ENCODE peak calls at places on chromosomes 12 and 14, in six cellular contexts. One of them, this sample, is unnamed.

GRCh38 chr14:70784886-70785285 is 24.4 kb downstream of the MAP3K9 start:
- DNase-seq in uterus: no peak
- DNase-seq in fibroblast of lung: no peak
- DNase-seq in mammary epithelial cell: peak; percentile 70
- DNase-seq in cardiac muscle cell: no peak
- DNase-seq in ascending aorta: no peak
- DNase-seq in this sample: no peak

GRCh38 chr12:24724765-24725307 is 224.1 kb downstream of the BCAT1 start:
- DNase-seq in uterus: no peak
- DNase-seq in fibroblast of lung: no peak
- DNase-seq in mammary epithelial cell: no peak
- DNase-seq in cardiac muscle cell: no peak
- DNase-seq in ascending aorta: no peak
- DNase-seq in this sample: no peak

GRCh38 chr12:2376855-2377657 is 324.3 kb downstream of the CACNA1C start:
- DNase-seq in uterus: no peak
- DNase-seq in fibroblast of lung: no peak
- DNase-seq in mammary epithelial cell: no peak
- DNase-seq in cardiac muscle cell: no peak
- DNase-seq in ascending aorta: no peak
- DNase-seq in this sample: no peak

GRCh38 chr12:50425859-50426258 is 25.2 kb downstream of the LARP4 start:
- DNase-seq in uterus: no peak
- DNase-seq in fibroblast of lung: no peak
- DNase-seq in mammary epithelial cell: no peak
- DNase-seq in cardiac muscle cell: peak; percentile 7
- DNase-seq in ascending aorta: no peak
- DNase-seq in this sample: no peak

GRCh38 chr12:29238822-29239291 is 89.8 kb downstream of the FAR2 start:
- DNase-seq in uterus: no peak
- DNase-seq in fibroblast of lung: no peak
- DNase-seq in mammary epithelial cell: peak; percentile 22
- DNase-seq in cardiac muscle cell: no peak
- DNase-seq in ascending aorta: no peak
- DNase-seq in this sample: no peak

GRCh38 chr14:76136476-76137160 is 15.1 kb upstream of the GPATCH2L start:
- DNase-seq in uterus: no peak
- DNase-seq in fibroblast of lung: no peak
- DNase-seq in mammary epithelial cell: no peak
- DNase-seq in cardiac muscle cell: no peak
- DNase-seq in ascending aorta: no peak
- DNase-seq in this sample: no peak

GRCh38 chr12:18943200-18943599 is 186.3 kb upstream of the PLEKHA5 start:
- DNase-seq in uterus: no peak
- DNase-seq in fibroblast of lung: no peak
- DNase-seq in mammary epithelial cell: no peak
- DNase-seq in cardiac muscle cell: no peak
- DNase-seq in ascending aorta: no peak
- DNase-seq in this sample: no peak

GRCh38 chr14:103833711-103834110 is 13.7 kb downstream of the PPP1R13B start:
- DNase-seq in uterus: no peak
- DNase-seq in fibroblast of lung: no peak
- DNase-seq in mammary epithelial cell: no peak
- DNase-seq in cardiac muscle cell: no peak
- DNase-seq in ascending aorta: no peak
- DNase-seq in this sample: no peak

GRCh38 chr12:6295187-6295811 is 15.2 kb upstream of the PLEKHG6 start:
- DNase-seq in uterus: no peak
- DNase-seq in fibroblast of lung: peak; percentile 74
- DNase-seq in mammary epithelial cell: peak; percentile 93
- DNase-seq in cardiac muscle cell: no peak
- DNase-seq in ascending aorta: no peak
- DNase-seq in this sample: no peak

GRCh38 chr12:20174776-20175175 is 193.6 kb upstream of the PDE3A start:
- DNase-seq in uterus: no peak
- DNase-seq in fibroblast of lung: no peak
- DNase-seq in mammary epithelial cell: no peak
- DNase-seq in cardiac muscle cell: no peak
- DNase-seq in ascending aorta: no peak
- DNase-seq in this sample: no peak

GRCh38 chr12:112164326-112164660 is 38.9 kb downstream of the TRAFD1 start:
- DNase-seq in uterus: no peak
- DNase-seq in fibroblast of lung: no peak
- DNase-seq in mammary epithelial cell: no peak
- DNase-seq in cardiac muscle cell: no peak
- DNase-seq in ascending aorta: no peak
- DNase-seq in this sample: no peak

GRCh38 chr12:125983094-125983783 is 918.0 kb downstream of the AACS start:
- DNase-seq in uterus: peak; percentile 16
- DNase-seq in fibroblast of lung: no peak
- DNase-seq in mammary epithelial cell: no peak
- DNase-seq in cardiac muscle cell: peak; percentile 93
- DNase-seq in ascending aorta: no peak
- DNase-seq in this sample: peak; percentile 21

GRCh38 chr12:52577316-52577715 is 3.7 kb upstream of the KRT74 start:
- DNase-seq in uterus: no peak
- DNase-seq in fibroblast of lung: no peak
- DNase-seq in mammary epithelial cell: no peak
- DNase-seq in cardiac muscle cell: no peak
- DNase-seq in ascending aorta: no peak
- DNase-seq in this sample: no peak

GRCh38 chr12:52575948-52576347 is 2.3 kb upstream of the KRT74 start:
- DNase-seq in uterus: no peak
- DNase-seq in fibroblast of lung: no peak
- DNase-seq in mammary epithelial cell: no peak
- DNase-seq in cardiac muscle cell: no peak
- DNase-seq in ascending aorta: no peak
- DNase-seq in this sample: no peak

GRCh38 chr12:40010899-40011774 is 94.7 kb downstream of the SLC2A13 start:
- DNase-seq in uterus: peak; percentile 44
- DNase-seq in fibroblast of lung: peak; percentile 84
- DNase-seq in mammary epithelial cell: peak; percentile 64
- DNase-seq in cardiac muscle cell: peak; percentile 80
- DNase-seq in ascending aorta: peak; percentile 9
- DNase-seq in this sample: no peak

GRCh38 chr12:22856120-22856699 is 231.2 kb downstream of the ETNK1 start:
- DNase-seq in uterus: no peak
- DNase-seq in fibroblast of lung: peak; percentile 67
- DNase-seq in mammary epithelial cell: peak; percentile 13
- DNase-seq in cardiac muscle cell: peak; percentile 47
- DNase-seq in ascending aorta: no peak
- DNase-seq in this sample: no peak

GRCh38 chr12:39628836-39629235 is 9.2 kb upstream of the ABCD2 start:
- DNase-seq in uterus: no peak
- DNase-seq in fibroblast of lung: no peak
- DNase-seq in mammary epithelial cell: no peak
- DNase-seq in cardiac muscle cell: no peak
- DNase-seq in ascending aorta: no peak
- DNase-seq in this sample: no peak

GRCh38 chr12:80632835-80633234 is 74.6 kb upstream of the MYF6 start:
- DNase-seq in uterus: no peak
- DNase-seq in fibroblast of lung: no peak
- DNase-seq in mammary epithelial cell: peak; percentile 29
- DNase-seq in cardiac muscle cell: peak; percentile 36
- DNase-seq in ascending aorta: no peak
- DNase-seq in this sample: no peak

GRCh38 chr12:128269108-128269713 is 2.2 kb downstream of the TMEM132C start:
- DNase-seq in uterus: no peak
- DNase-seq in fibroblast of lung: no peak
- DNase-seq in mammary epithelial cell: no peak
- DNase-seq in cardiac muscle cell: peak; percentile 4
- DNase-seq in ascending aorta: no peak
- DNase-seq in this sample: no peak

GRCh38 chr14:63614964-63615363 is 26.7 kb downstream of the WDR89 start:
- DNase-seq in uterus: no peak
- DNase-seq in fibroblast of lung: peak; percentile 52
- DNase-seq in mammary epithelial cell: no peak
- DNase-seq in cardiac muscle cell: no peak
- DNase-seq in ascending aorta: no peak
- DNase-seq in this sample: no peak

GRCh38 chr14:67554341-67554740 is 21.3 kb downstream of the PLEKHH1 start:
- DNase-seq in uterus: no peak
- DNase-seq in fibroblast of lung: no peak
- DNase-seq in mammary epithelial cell: no peak
- DNase-seq in cardiac muscle cell: no peak
- DNase-seq in ascending aorta: no peak
- DNase-seq in this sample: no peak

GRCh38 chr14:71665157-71665556 is 267.1 kb upstream of the RGS6 start:
- DNase-seq in uterus: no peak
- DNase-seq in fibroblast of lung: peak; percentile 83
- DNase-seq in mammary epithelial cell: peak; percentile 50
- DNase-seq in cardiac muscle cell: no peak
- DNase-seq in ascending aorta: no peak
- DNase-seq in this sample: no peak

GRCh38 chr14:36052681-36053080 is 123.8 kb downstream of the PTCSC3 start:
- DNase-seq in uterus: no peak
- DNase-seq in fibroblast of lung: no peak
- DNase-seq in mammary epithelial cell: no peak
- DNase-seq in cardiac muscle cell: no peak
- DNase-seq in ascending aorta: no peak
- DNase-seq in this sample: no peak

GRCh38 chr12:52713960-52714886 is 10.9 kb upstream of the KRT77 start:
- DNase-seq in uterus: no peak
- DNase-seq in fibroblast of lung: no peak
- DNase-seq in mammary epithelial cell: no peak
- DNase-seq in cardiac muscle cell: peak; percentile 49
- DNase-seq in ascending aorta: no peak
- DNase-seq in this sample: no peak

GRCh38 chr12:109287811-109288469 is 21.1 kb downstream of the FOXN4 start:
- DNase-seq in uterus: no peak
- DNase-seq in fibroblast of lung: no peak
- DNase-seq in mammary epithelial cell: no peak
- DNase-seq in cardiac muscle cell: no peak
- DNase-seq in ascending aorta: no peak
- DNase-seq in this sample: no peak

GRCh38 chr12:51326762-51327439 is 2.9 kb upstream of the BIN2 start:
- DNase-seq in uterus: no peak
- DNase-seq in fibroblast of lung: peak; percentile 66
- DNase-seq in mammary epithelial cell: peak; percentile 61
- DNase-seq in cardiac muscle cell: no peak
- DNase-seq in ascending aorta: no peak
- DNase-seq in this sample: no peak

GRCh38 chr14:55404170-55404569 is 7.5 kb downstream of the ATG14 start:
- DNase-seq in uterus: no peak
- DNase-seq in fibroblast of lung: no peak
- DNase-seq in mammary epithelial cell: no peak
- DNase-seq in cardiac muscle cell: no peak
- DNase-seq in ascending aorta: no peak
- DNase-seq in this sample: no peak

GRCh38 chr14:55399912-55400311 is 11.7 kb downstream of the ATG14 start:
- DNase-seq in uterus: no peak
- DNase-seq in fibroblast of lung: peak; percentile 28
- DNase-seq in mammary epithelial cell: no peak
- DNase-seq in cardiac muscle cell: no peak
- DNase-seq in ascending aorta: no peak
- DNase-seq in this sample: no peak

GRCh38 chr14:55399183-55399582 is 12.4 kb downstream of the ATG14 start:
- DNase-seq in uterus: no peak
- DNase-seq in fibroblast of lung: no peak
- DNase-seq in mammary epithelial cell: no peak
- DNase-seq in cardiac muscle cell: no peak
- DNase-seq in ascending aorta: no peak
- DNase-seq in this sample: no peak

GRCh38 chr14:55398679-55399078 is 13.0 kb downstream of the ATG14 start:
- DNase-seq in uterus: peak; percentile 40
- DNase-seq in fibroblast of lung: peak; percentile 99
- DNase-seq in mammary epithelial cell: peak; percentile 90
- DNase-seq in cardiac muscle cell: no peak
- DNase-seq in ascending aorta: peak; percentile 28
- DNase-seq in this sample: peak; percentile 33
- H3K4me1 ChIP-seq in uterus: no peaks in the 10 kb centered on the region
- H3K4me1 ChIP-seq in fibroblast of lung: peaks cover 11% of the 10 kb centered on the region
- H3K4me1 ChIP-seq in mammary epithelial cell: peaks cover 12% of the 10 kb centered on the region
- H3K4me1 ChIP-seq in cardiac muscle cell: no peaks in the 10 kb centered on the region
- H3K4me1 ChIP-seq in ascending aorta: peaks cover 4% of the 10 kb centered on the region
- H3K4me1 ChIP-seq in this sample: peaks cover 6% of the 10 kb centered on the region

GRCh38 chr12:110287986-110288385 is 6.9 kb downstream of the ATP2A2 start:
- DNase-seq in uterus: no peak
- DNase-seq in fibroblast of lung: no peak
- DNase-seq in mammary epithelial cell: peak; percentile 74
- DNase-seq in cardiac muscle cell: no peak
- DNase-seq in ascending aorta: no peak
- DNase-seq in this sample: no peak
- H3K36me3 ChIP-seq in uterus: no peaks in the 10 kb centered on the region
- H3K36me3 ChIP-seq in fibroblast of lung: peaks cover 7% of the 10 kb centered on the region
- H3K36me3 ChIP-seq in mammary epithelial cell: peaks cover 26% of the 10 kb centered on the region
- H3K36me3 ChIP-seq in cardiac muscle cell: peaks cover 37% of the 10 kb centered on the region
- H3K36me3 ChIP-seq in ascending aorta: peaks cover 47% of the 10 kb centered on the region
- H3K36me3 ChIP-seq in this sample: no peaks in the 10 kb centered on the region

GRCh38 chr14:99749763-99750715 is 43.2 kb upstream of the EML1 start:
- DNase-seq in uterus: no peak
- DNase-seq in fibroblast of lung: no peak
- DNase-seq in mammary epithelial cell: no peak
- DNase-seq in cardiac muscle cell: no peak
- DNase-seq in ascending aorta: no peak
- DNase-seq in this sample: peak; percentile 20

GRCh38 chr14:99747582-99748330 is 45.5 kb upstream of the EML1 start:
- DNase-seq in uterus: no peak
- DNase-seq in fibroblast of lung: no peak
- DNase-seq in mammary epithelial cell: no peak
- DNase-seq in cardiac muscle cell: no peak
- DNase-seq in ascending aorta: no peak
- DNase-seq in this sample: no peak

GRCh38 chr14:99749142-99749541 is 44.1 kb upstream of the EML1 start:
- DNase-seq in uterus: no peak
- DNase-seq in fibroblast of lung: no peak
- DNase-seq in mammary epithelial cell: no peak
- DNase-seq in cardiac muscle cell: no peak
- DNase-seq in ascending aorta: no peak
- DNase-seq in this sample: no peak

GRCh38 chr14:99747167-99747566 is 46.0 kb upstream of the EML1 start:
- DNase-seq in uterus: no peak
- DNase-seq in fibroblast of lung: no peak
- DNase-seq in mammary epithelial cell: no peak
- DNase-seq in cardiac muscle cell: no peak
- DNase-seq in ascending aorta: no peak
- DNase-seq in this sample: no peak

GRCh38 chr14:99748529-99748928 is 44.7 kb upstream of the EML1 start:
- DNase-seq in uterus: no peak
- DNase-seq in fibroblast of lung: no peak
- DNase-seq in mammary epithelial cell: no peak
- DNase-seq in cardiac muscle cell: no peak
- DNase-seq in ascending aorta: no peak
- DNase-seq in this sample: no peak
- H3K27ac ChIP-seq in uterus: no peak overlapping the region
- H3K27ac ChIP-seq in fibroblast of lung: no peak overlapping the region
- H3K27ac ChIP-seq in mammary epithelial cell: no peak overlapping the region
- H3K27ac ChIP-seq in cardiac muscle cell: no peak overlapping the region
- H3K27ac ChIP-seq in ascending aorta: no peak overlapping the region
- H3K27ac ChIP-seq in this sample: no peak overlapping the region

GRCh38 chr14:20419404-20419803 is 6.1 kb upstream of the TEP1 start:
- DNase-seq in uterus: no peak
- DNase-seq in fibroblast of lung: no peak
- DNase-seq in mammary epithelial cell: no peak
- DNase-seq in cardiac muscle cell: no peak
- DNase-seq in ascending aorta: no peak
- DNase-seq in this sample: no peak
- H3K4me1 ChIP-seq in uterus: no peaks in the 10 kb centered on the region
- H3K4me1 ChIP-seq in fibroblast of lung: no peaks in the 10 kb centered on the region
- H3K4me1 ChIP-seq in mammary epithelial cell: no peaks in the 10 kb centered on the region
- H3K4me1 ChIP-seq in cardiac muscle cell: no peaks in the 10 kb centered on the region
- H3K4me1 ChIP-seq in ascending aorta: no peaks in the 10 kb centered on the region
- H3K4me1 ChIP-seq in this sample: no peaks in the 10 kb centered on the region

This sample was measured in ovary.